ENCODE peak calls at places on chromosomes 4 and X, in seven cellular contexts. One of them, this sample, is unnamed.
A peak's percentile ranks its signal among the peaks of the same experiment; 100 is the strongest.

GRCh38 chrX:103362504-103362903 is 6.2 kb downstream of the TCEAL9 start:
- DNase-seq in mucosa of descending colon: no peak
- DNase-seq in osteocyte: no peak
- DNase-seq in lower leg skin: no peak
- DNase-seq in HL-60: no peak
- DNase-seq in progenitor cell of endocrine pancreas: no peak
- DNase-seq in GM06990: no peak
- DNase-seq in this sample: no peak

GRCh38 chrX:103539695-103540094 is 20.4 kb upstream of the RAB40A start:
- DNase-seq in osteocyte: no peak
- DNase-seq in HL-60: no peak
- DNase-seq in progenitor cell of endocrine pancreas: no peak
- DNase-seq in lower leg skin: no peak
- DNase-seq in GM06990: no peak
- DNase-seq in mucosa of descending colon: no peak
- DNase-seq in this sample: no peak

GRCh38 chrX:37332987-37333658 is 16.0 kb upstream of the PRRG1 start:
- DNase-seq in HL-60: no peak
- DNase-seq in lower leg skin: no peak
- DNase-seq in mucosa of descending colon: no peak
- DNase-seq in progenitor cell of endocrine pancreas: no peak
- DNase-seq in GM06990: no peak
- DNase-seq in osteocyte: no peak
- DNase-seq in this sample: no peak

GRCh38 chrX:123277821-123278220 is 93.7 kb downstream of the GRIA3 start:
- DNase-seq in mucosa of descending colon: no peak
- DNase-seq in HL-60: no peak
- DNase-seq in lower leg skin: no peak
- DNase-seq in progenitor cell of endocrine pancreas: no peak
- DNase-seq in GM06990: no peak
- DNase-seq in osteocyte: no peak
- DNase-seq in this sample: no peak

GRCh38 chr4:97589481-97590196 is 553.6 kb downstream of the STPG2 start:
- DNase-seq in lower leg skin: no peak
- DNase-seq in progenitor cell of endocrine pancreas: no peak
- DNase-seq in mucosa of descending colon: no peak
- DNase-seq in osteocyte: no peak
- DNase-seq in GM06990: no peak
- DNase-seq in HL-60: no peak
- DNase-seq in this sample: no peak

GRCh38 chrX:42944381-42944998 is 166.5 kb upstream of the PPP1R2C start:
- DNase-seq in HL-60: no peak
- DNase-seq in lower leg skin: no peak
- DNase-seq in GM06990: no peak
- DNase-seq in mucosa of descending colon: no peak
- DNase-seq in progenitor cell of endocrine pancreas: no peak
- DNase-seq in osteocyte: no peak
- DNase-seq in this sample: no peak

GRCh38 chr4:84159767-84160166 is 339.3 kb downstream of the NKX6-1 start:
- DNase-seq in osteocyte: no peak
- DNase-seq in lower leg skin: no peak
- DNase-seq in mucosa of descending colon: no peak
- DNase-seq in progenitor cell of endocrine pancreas: no peak
- DNase-seq in GM06990: no peak
- DNase-seq in HL-60: no peak
- DNase-seq in this sample: no peak

GRCh38 chr4:154506253-154506652 is 14.7 kb upstream of the DCHS2 start:
- DNase-seq in osteocyte: no peak
- DNase-seq in progenitor cell of endocrine pancreas: no peak
- DNase-seq in HL-60: no peak
- DNase-seq in lower leg skin: no peak
- DNase-seq in GM06990: no peak
- DNase-seq in mucosa of descending colon: no peak
- DNase-seq in this sample: no peak

GRCh38 chr4:33407496-33407895 is 2687.3 kb downstream of the PCDH7 start:
- DNase-seq in osteocyte: no peak
- DNase-seq in mucosa of descending colon: no peak
- DNase-seq in progenitor cell of endocrine pancreas: no peak
- DNase-seq in GM06990: no peak
- DNase-seq in lower leg skin: no peak
- DNase-seq in HL-60: no peak
- DNase-seq in this sample: no peak

DNA sequence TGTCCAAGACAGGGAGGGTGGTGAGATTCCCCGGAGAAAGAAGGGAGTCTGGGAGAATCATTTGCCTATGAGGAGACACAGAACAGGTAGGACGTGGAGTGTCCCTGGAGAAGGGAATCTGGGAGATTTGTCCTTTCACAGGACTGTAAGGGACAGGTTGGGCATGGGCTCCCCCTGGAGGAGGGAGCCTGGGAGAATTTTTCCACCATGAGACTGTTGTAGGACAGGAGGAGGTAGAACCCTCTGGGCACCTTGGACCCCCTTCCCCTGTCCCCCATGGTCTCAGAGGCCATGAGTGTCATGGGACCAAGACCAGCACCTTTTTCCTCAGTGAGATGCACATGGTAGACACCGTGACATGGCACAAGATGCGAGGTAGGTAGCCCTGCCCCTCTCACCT is 2.8 kb downstream of the PORCN start:
- DNase-seq in osteocyte: no peak
- DNase-seq in HL-60: no peak
- DNase-seq in progenitor cell of endocrine pancreas: no peak
- DNase-seq in lower leg skin: no peak
- DNase-seq in mucosa of descending colon: no peak
- DNase-seq in GM06990: no peak
- DNase-seq in this sample: no peak
- TF ChIP-seq CTCF in osteocyte: peak; percentile 51
- TF ChIP-seq CTCF in HL-60: no peak
- TF ChIP-seq CTCF in progenitor cell of endocrine pancreas: peak; percentile 37
- TF ChIP-seq CTCF in lower leg skin: no peak
- TF ChIP-seq CTCF in mucosa of descending colon: no peak
- TF ChIP-seq CTCF in GM06990: peak; percentile 31
- TF ChIP-seq CTCF in this sample: peak; percentile 13

GRCh38 chr4:177281544-177281943 is 28.1 kb upstream of the NEIL3 start:
- DNase-seq in HL-60: peak; percentile 71
- DNase-seq in progenitor cell of endocrine pancreas: no peak
- DNase-seq in osteocyte: no peak
- DNase-seq in lower leg skin: no peak
- DNase-seq in GM06990: no peak
- DNase-seq in mucosa of descending colon: no peak
- DNase-seq in this sample: no peak
- TF ChIP-seq CTCF in HL-60: no peak
- TF ChIP-seq CTCF in progenitor cell of endocrine pancreas: no peak
- TF ChIP-seq CTCF in osteocyte: no peak
- TF ChIP-seq CTCF in lower leg skin: no peak
- TF ChIP-seq CTCF in GM06990: no peak
- TF ChIP-seq CTCF in mucosa of descending colon: no peak
- TF ChIP-seq CTCF in this sample: no peak

DNA sequence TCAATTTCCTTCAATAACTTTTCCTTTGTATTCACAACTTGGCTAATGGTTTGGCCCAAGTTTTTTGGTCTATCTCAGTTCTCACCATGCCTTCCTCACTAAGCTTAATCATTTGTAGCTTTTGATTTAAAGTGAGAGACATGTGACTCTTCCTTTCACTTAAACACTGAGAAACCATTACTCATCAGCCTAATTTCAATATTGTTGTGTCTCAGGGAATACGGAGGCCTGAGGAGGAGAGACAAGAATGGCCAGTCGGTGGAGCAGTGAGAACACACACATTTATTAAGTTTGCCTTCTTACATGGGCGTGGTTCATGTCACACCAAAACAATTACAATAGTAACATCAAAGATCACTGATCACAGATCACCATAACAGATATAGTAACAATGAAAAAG is 56.7 kb downstream of the TSPAN5 start:
- DNase-seq in GM06990: no peak
- DNase-seq in progenitor cell of endocrine pancreas: no peak
- DNase-seq in mucosa of descending colon: no peak
- DNase-seq in osteocyte: no peak
- DNase-seq in lower leg skin: no peak
- DNase-seq in HL-60: no peak
- DNase-seq in this sample: no peak
- TF ChIP-seq CTCF in GM06990: no peak
- TF ChIP-seq CTCF in progenitor cell of endocrine pancreas: no peak
- TF ChIP-seq CTCF in mucosa of descending colon: no peak
- TF ChIP-seq CTCF in osteocyte: no peak
- TF ChIP-seq CTCF in lower leg skin: no peak
- TF ChIP-seq CTCF in HL-60: no peak
- TF ChIP-seq CTCF in this sample: no peak

GRCh38 chr4:2954358-2955185 is 8.6 kb downstream of the NOP14 start:
- DNase-seq in lower leg skin: no peak
- DNase-seq in osteocyte: no peak
- DNase-seq in progenitor cell of endocrine pancreas: no peak
- DNase-seq in HL-60: no peak
- DNase-seq in mucosa of descending colon: no peak
- DNase-seq in GM06990: peak; percentile 78
- DNase-seq in this sample: peak; percentile 66
- TF ChIP-seq CTCF in lower leg skin: no peak
- TF ChIP-seq CTCF in osteocyte: peak; percentile 15
- TF ChIP-seq CTCF in progenitor cell of endocrine pancreas: peak; percentile 44
- TF ChIP-seq CTCF in HL-60: no peak
- TF ChIP-seq CTCF in mucosa of descending colon: no peak
- TF ChIP-seq CTCF in GM06990: peak; percentile 50
- TF ChIP-seq CTCF in this sample: peak; percentile 2

GRCh38 chr4:103915224-103915869 is 195.6 kb upstream of the TACR3 start:
- DNase-seq in lower leg skin: no peak
- DNase-seq in mucosa of descending colon: no peak
- DNase-seq in GM06990: peak; percentile 13
- DNase-seq in progenitor cell of endocrine pancreas: no peak
- DNase-seq in HL-60: no peak
- DNase-seq in osteocyte: no peak
- DNase-seq in this sample: peak; percentile 33
- TF ChIP-seq CTCF in lower leg skin: no peak
- TF ChIP-seq CTCF in mucosa of descending colon: no peak
- TF ChIP-seq CTCF in GM06990: peak; percentile 76
- TF ChIP-seq CTCF in progenitor cell of endocrine pancreas: peak; percentile 83
- TF ChIP-seq CTCF in HL-60: no peak
- TF ChIP-seq CTCF in osteocyte: peak; percentile 60
- TF ChIP-seq CTCF in this sample: peak; percentile 63

DNA sequence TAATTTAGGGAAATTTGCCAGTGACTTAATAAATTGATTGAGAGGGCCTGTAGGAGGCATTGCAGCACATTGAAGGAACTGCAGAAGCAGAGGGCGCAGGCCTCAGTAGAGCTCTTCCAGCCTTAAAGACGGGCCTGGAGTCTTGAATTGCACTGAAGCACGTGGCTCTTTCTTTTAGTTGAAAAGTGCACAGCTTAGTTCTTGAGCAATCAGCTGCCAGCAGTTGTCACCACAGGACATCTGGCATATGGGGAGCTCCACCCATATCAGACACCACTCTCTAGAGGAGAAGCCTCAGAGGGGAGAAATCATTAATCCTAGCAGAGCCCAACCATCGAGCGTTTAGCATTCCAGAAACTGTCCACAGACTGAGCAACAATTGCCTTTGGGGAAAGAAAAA is 16.0 kb upstream of the FGF16 start:
- DNase-seq in mucosa of descending colon: no peak
- DNase-seq in GM06990: no peak
- DNase-seq in lower leg skin: peak; percentile 53
- DNase-seq in HL-60: peak; percentile 83
- DNase-seq in osteocyte: no peak
- DNase-seq in progenitor cell of endocrine pancreas: no peak
- DNase-seq in this sample: no peak
- TF ChIP-seq CTCF in mucosa of descending colon: no peak
- TF ChIP-seq CTCF in GM06990: no peak
- TF ChIP-seq CTCF in lower leg skin: no peak
- TF ChIP-seq CTCF in HL-60: no peak
- TF ChIP-seq CTCF in osteocyte: peak; percentile 36
- TF ChIP-seq CTCF in progenitor cell of endocrine pancreas: no peak
- TF ChIP-seq CTCF in this sample: no peak

GRCh38 chr4:72302981-72303704 is 265.9 kb downstream of the ADAMTS3 start:
- DNase-seq in GM06990: no peak
- DNase-seq in HL-60: peak; percentile 21
- DNase-seq in mucosa of descending colon: no peak
- DNase-seq in lower leg skin: no peak
- DNase-seq in progenitor cell of endocrine pancreas: peak; percentile 30
- DNase-seq in osteocyte: no peak
- DNase-seq in this sample: no peak
- TF ChIP-seq CTCF in GM06990: peak; percentile 70
- TF ChIP-seq CTCF in HL-60: no peak
- TF ChIP-seq CTCF in mucosa of descending colon: no peak
- TF ChIP-seq CTCF in lower leg skin: no peak
- TF ChIP-seq CTCF in progenitor cell of endocrine pancreas: peak; percentile 85
- TF ChIP-seq CTCF in osteocyte: peak; percentile 70
- TF ChIP-seq CTCF in this sample: peak; percentile 68